ENCODE peak calls at places on chromosomes 4 and X, in eight cellular contexts. T is pancreas; H is left ventricle myocardium inferior; B is lower lobe of right lung; C is ovary; D is fibroblast of lung; Q is cardiac muscle cell; E is CD8-positive, alpha-beta T cell. S is an unnamed sample.
A peak's percentile ranks its signal among the peaks of the same experiment; 100 is the strongest.

GRCh38 chr4:47839259-47839658 is 1.4 kb upstream of the CORIN start:
- DNase-seq in T (no peak), H (no peak), B (no peak), C (no peak), D (peak; percentile 12), Q (peak; percentile 65), E (no peak), S (no peak)

GRCh38 chr4:185566972-185567749 is 31.9 kb upstream of the PDLIM3 start:
- DNase-seq in T (no peak), H (peak; percentile 29), B (no peak), C (peak; percentile 60), D (peak; percentile 87), Q (peak; percentile 53), E (no peak), S (peak; percentile 35)

GRCh38 chrX:44267116-44267515 is 76.4 kb downstream of the EFHC2 start:
- DNase-seq in T (no peak), H (no peak), B (no peak), C (no peak), D (peak; percentile 22), Q (no peak), E (no peak), S (no peak)

GRCh38 chrX:119622356-119623232 is 16.4 kb upstream of the NKRF start:
- DNase-seq in T (no peak), H (peak; percentile 37), B (no peak), C (no peak), D (peak; percentile 75), Q (no peak), E (no peak), S (no peak)

GRCh38 chr4:60757986-60758385 is 442.1 kb upstream of the ADGRL3 start:
- DNase-seq in T (no peak), H (no peak), B (no peak), C (no peak), D (peak; percentile 12), Q (no peak), E (no peak), S (no peak)

GRCh38 chr4:189869236-189869635 is 71.4 kb upstream of the FRG1 start:
- DNase-seq in T (no peak), H (no peak), B (no peak), C (no peak), D (no peak), Q (no peak), E (no peak), S (no peak)

GRCh38 chr4:15653864-15654391 is 1.2 kb downstream of the FBXL5 start:
- DNase-seq in T (no peak), H (no peak), B (no peak), C (no peak), D (peak; percentile 74), Q (peak; percentile 42), E (no peak), S (no peak)

GRCh38 chrX:47992093-47992375 is 11.8 kb downstream of the ZNF182 start:
- DNase-seq in T (no peak), H (no peak), B (no peak), C (no peak), D (peak; percentile 10), Q (no peak), E (no peak), S (no peak)

GRCh38 chr4:163818673-163819072 is 324.2 kb downstream of the TMA16 start:
- DNase-seq in T (no peak), H (no peak), B (no peak), C (no peak), D (no peak), Q (no peak), E (no peak), S (no peak)

GRCh38 chrX:135931644-135932487 is 38.4 kb downstream of the SAGE1 start:
- DNase-seq in T (peak; percentile 56), H (peak; percentile 12), B (peak; percentile 44), C (no peak), D (peak; percentile 20), Q (peak; percentile 59), E (no peak), S (no peak)

GRCh38 chr4:7857993-7858392 is 81.7 kb downstream of the AFAP1 start:
- DNase-seq in T (no peak), H (no peak), B (no peak), C (no peak), D (no peak), Q (no peak), E (no peak), S (no peak)

GRCh38 chr4:1033840-1034551 is 22.6 kb downstream of the FGFRL1 start:
- DNase-seq in T (no peak), H (peak; percentile 53), B (no peak), C (peak; percentile 80), D (peak; percentile 79), Q (no peak), E (no peak), S (no peak)

GRCh38 chrX:44946771-44947170 is 73.8 kb downstream of the KDM6A start:
- DNase-seq in T (no peak), H (no peak), B (no peak), C (no peak), D (peak; percentile 23), Q (no peak), E (no peak), S (no peak)

GRCh38 chr4:100421356-100421978 is 96.4 kb downstream of the EMCN start:
- DNase-seq in T (no peak), H (no peak), B (no peak), C (no peak), D (peak; percentile 40), Q (peak; percentile 11), E (no peak), S (no peak)

DNA sequence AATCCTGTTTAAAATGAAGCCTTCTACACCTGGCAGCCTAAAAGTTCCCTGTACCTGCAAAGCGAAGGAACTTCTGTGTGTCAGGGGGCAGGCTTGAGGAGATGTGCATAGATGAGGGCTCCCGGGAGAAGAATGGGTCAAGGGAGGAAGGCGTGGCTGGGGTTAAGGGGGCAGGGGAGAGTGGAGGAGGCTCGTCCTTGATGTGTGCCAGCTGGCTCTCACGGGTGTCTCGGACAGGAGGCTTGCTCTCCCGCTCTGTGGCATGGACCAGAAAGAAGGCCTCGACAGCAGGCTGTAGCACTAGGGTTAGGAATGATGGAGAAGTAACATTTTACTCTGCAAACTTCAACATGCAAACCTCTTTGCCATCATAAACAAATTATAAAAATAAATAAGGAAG is 104.6 kb upstream of the HSD17B10 start:
- DNase-seq in T (no peak), H (no peak), B (no peak), C (peak; percentile 33), D (no peak), Q (no peak), E (no peak), S (no peak)
- H3K36me3 ChIP-seq in T (peaks cover 3% of the 10 kb centered on the region), H (peaks cover 90% of the 10 kb centered on the region), B (peaks cover 97% of the 10 kb centered on the region), C (no peaks in the 10 kb centered on the region), D (peaks cover 8% of the 10 kb centered on the region), Q (peaks cover 26% of the 10 kb centered on the region), E (peaks cover 49% of the 10 kb centered on the region), S (peaks cover 2% of the 10 kb centered on the region)

GRCh38 chrX:1600406-1601050 is 9.1 kb downstream of the AKAP17A start:
- DNase-seq in T (no peak), H (no peak), B (no peak), C (no peak), D (no peak), Q (no peak), E (no peak), S (no peak)
- H3K36me3 ChIP-seq in T (peaks cover 21% of the 10 kb centered on the region), H (peaks cover 86% of the 10 kb centered on the region), B (peaks cover 77% of the 10 kb centered on the region), C (no peaks in the 10 kb centered on the region), D (peaks cover 35% of the 10 kb centered on the region), Q (peaks cover 23% of the 10 kb centered on the region), E (peaks cover 65% of the 10 kb centered on the region), S (peaks cover under 1% of the 10 kb centered on the region)

GRCh38 chr4:2950221-2950989 is 12.8 kb downstream of the NOP14 start:
- DNase-seq in T (peak; percentile 17), H (no peak), B (no peak), C (no peak), D (peak; percentile 20), Q (no peak), E (no peak), S (no peak)
- H3K36me3 ChIP-seq in T (peaks cover 5% of the 10 kb centered on the region), H (peaks cover 92% of the 10 kb centered on the region), B (peaks cover 92% of the 10 kb centered on the region), C (no peaks in the 10 kb centered on the region), D (peaks cover 30% of the 10 kb centered on the region), Q (peaks cover 61% of the 10 kb centered on the region), E (peaks cover 69% of the 10 kb centered on the region), S (no peaks in the 10 kb centered on the region)

GRCh38 chr4:186606593-186606992 is 51.2 kb upstream of the MTNR1A start:
- DNase-seq in T (no peak), H (no peak), B (no peak), C (no peak), D (peak; percentile 66), Q (no peak), E (no peak), S (no peak)
- H3K36me3 ChIP-seq in T (no peaks in the 10 kb centered on the region), H (peaks cover 82% of the 10 kb centered on the region), B (peaks cover 83% of the 10 kb centered on the region), C (no peaks in the 10 kb centered on the region), D (peaks cover 25% of the 10 kb centered on the region), Q (peaks cover 67% of the 10 kb centered on the region), E (no peaks in the 10 kb centered on the region), S (peaks cover 3% of the 10 kb centered on the region)

GRCh38 chr4:183312841-183313240 is 7.2 kb downstream of the CLDN22 start:
- DNase-seq in T (no peak), H (no peak), B (no peak), C (no peak), D (no peak), Q (no peak), E (no peak), S (no peak)
- H3K36me3 ChIP-seq in T (no peaks in the 10 kb centered on the region), H (peaks cover 48% of the 10 kb centered on the region), B (peaks cover 41% of the 10 kb centered on the region), C (no peaks in the 10 kb centered on the region), D (peaks cover 4% of the 10 kb centered on the region), Q (peaks cover 6% of the 10 kb centered on the region), E (no peaks in the 10 kb centered on the region), S (no peaks in the 10 kb centered on the region)

GRCh38 chr4:153541426-153542096 is 75.4 kb downstream of the TMEM131L start:
- DNase-seq in T (no peak), H (no peak), B (no peak), C (no peak), D (peak; percentile 97), Q (no peak), E (no peak), S (peak; percentile 34)

GRCh38 chr4:153543351-153543750 is 77.2 kb downstream of the TMEM131L start:
- DNase-seq in T (no peak), H (no peak), B (no peak), C (no peak), D (no peak), Q (no peak), E (no peak), S (no peak)

GRCh38 chr4:153539058-153539826 is 73.1 kb downstream of the TMEM131L start:
- DNase-seq in T (no peak), H (no peak), B (no peak), C (no peak), D (no peak), Q (no peak), E (no peak), S (no peak)

GRCh38 chr4:153542835-153543234 is 76.7 kb downstream of the TMEM131L start:
- DNase-seq in T (no peak), H (no peak), B (no peak), C (no peak), D (no peak), Q (no peak), E (no peak), S (no peak)

GRCh38 chr4:153542131-153542530 is 76.0 kb downstream of the TMEM131L start:
- DNase-seq in T (no peak), H (no peak), B (no peak), C (no peak), D (no peak), Q (no peak), E (no peak), S (no peak)
- H3K36me3 ChIP-seq in T (no peaks in the 10 kb centered on the region), H (no peaks in the 10 kb centered on the region), B (no peaks in the 10 kb centered on the region), C (no peaks in the 10 kb centered on the region), D (no peaks in the 10 kb centered on the region), Q (no peaks in the 10 kb centered on the region), E (no peaks in the 10 kb centered on the region), S (no peaks in the 10 kb centered on the region)

GRCh38 chr4:94623507-94623906 is 134.2 kb upstream of the BMPR1B start:
- DNase-seq in T (no peak), H (no peak), B (no peak), C (no peak), D (no peak), Q (no peak), E (no peak), S (no peak)
- H3K36me3 ChIP-seq in T (no peaks in the 10 kb centered on the region), H (peaks cover 54% of the 10 kb centered on the region), B (peaks cover 38% of the 10 kb centered on the region), C (no peaks in the 10 kb centered on the region), D (no peaks in the 10 kb centered on the region), Q (peaks cover 70% of the 10 kb centered on the region), E (no peaks in the 10 kb centered on the region), S (no peaks in the 10 kb centered on the region)

GRCh38 chrX:154367474-154368308 is 6.7 kb downstream of the FLNA start:
- DNase-seq in T (no peak), H (no peak), B (no peak), C (no peak), D (no peak), Q (no peak), E (no peak), S (no peak)
- H3K36me3 ChIP-seq in T (no peaks in the 10 kb centered on the region), H (peaks cover 52% of the 10 kb centered on the region), B (peaks cover 56% of the 10 kb centered on the region), C (no peaks in the 10 kb centered on the region), D (peaks cover 36% of the 10 kb centered on the region), Q (peaks cover 42% of the 10 kb centered on the region), E (peaks cover 51% of the 10 kb centered on the region), S (peaks cover 5% of the 10 kb centered on the region)

S was measured in kidney epithelial cell.